ENCODE peak calls at places on chromosomes 2 and 18, in six cellular contexts. M, L, E, D, Q and K are unnamed samples.
A peak's percentile ranks its signal among the peaks of the same experiment; 100 is the strongest.

GRCh38 chr2:206241767-206242166 is 32.7 kb upstream of the ZDBF2 start:
- DNase-seq in M (no peak), L (no peak), E (peak; percentile 39), D (no peak), Q (no peak), K (no peak)

GRCh38 chr2:21358971-21359370 is 235.2 kb downstream of the TDRD15 start:
- DNase-seq in M (no peak), L (peak; percentile 6), E (no peak), D (no peak), Q (no peak), K (no peak)

GRCh38 chr2:21041943-21042707 is 1.7 kb downstream of the APOB start:
- DNase-seq in M (no peak), L (peak; percentile 19), E (no peak), D (no peak), Q (peak; percentile 59), K (no peak)

GRCh38 chr2:181656450-181657261 is at the start of gene CERKL:
- DNase-seq in M (peak; percentile 21), L (no peak), E (peak; percentile 7), D (peak; percentile 66), Q (peak; percentile 32), K (peak; percentile 31)

GRCh38 chr18:8367217-8367988 is 241.8 kb upstream of the RAB12 start:
- DNase-seq in M (peak; percentile 8), L (peak; percentile 30), E (no peak), D (peak; percentile 69), Q (peak; percentile 55), K (peak; percentile 30)

GRCh38 chr2:43407826-43408783 is 181.7 kb upstream of the ZFP36L2 start:
- DNase-seq in M (no peak), L (no peak), E (no peak), D (no peak), Q (no peak), K (no peak)

GRCh38 chr2:144510206-144510991 is 9.5 kb downstream of the ZEB2 start:
- DNase-seq in M (no peak), L (peak; percentile 88), E (peak; percentile 50), D (no peak), Q (no peak), K (peak; percentile 6)

GRCh38 chr2:227376911-227377396 is 2.2 kb downstream of the TM4SF20 start:
- DNase-seq in M (no peak), L (peak; percentile 50), E (peak; percentile 70), D (no peak), Q (no peak), K (peak; percentile 11)

GRCh38 chr2:200156140-200156858 is 150.2 kb upstream of the SPATS2L start:
- DNase-seq in M (peak; percentile 95), L (peak; percentile 95), E (peak; percentile 83), D (no peak), Q (peak; percentile 34), K (peak; percentile 93)

GRCh38 chr2:217902281-217903141 is 100.3 kb downstream of the TNS1 start:
- DNase-seq in M (peak; percentile 90), L (peak; percentile 77), E (peak; percentile 79), D (peak; percentile 93), Q (peak; percentile 97), K (peak; percentile 45)

GRCh38 chr18:49898421-49898820 is 85.1 kb upstream of the ACAA2 start:
- DNase-seq in M (peak; percentile 67), L (peak; percentile 88), E (peak; percentile 80), D (no peak), Q (no peak), K (peak; percentile 81)

GRCh38 chr18:45602926-45603325 is 12.3 kb upstream of the SLC14A2 start:
- DNase-seq in M (peak; percentile 79), L (no peak), E (no peak), D (no peak), Q (no peak), K (peak; percentile 65)

GRCh38 chr2:121284424-121285076 is 452 bp downstream of the TFCP2L1 start:
- DNase-seq in M (no peak), L (no peak), E (no peak), D (peak; percentile 65), Q (no peak), K (peak; percentile 15)

GRCh38 chr2:53075760-53076159 is 691.8 kb upstream of the CHAC2 start:
- DNase-seq in M (no peak), L (peak; percentile 20), E (no peak), D (peak; percentile 25), Q (no peak), K (no peak)

GRCh38 chr2:109612991-109613921 is 510 bp downstream of the SEPTIN10 start:
- DNase-seq in M (peak; percentile 39), L (peak; percentile 73), E (peak; percentile 78), D (peak; percentile 86), Q (no peak), K (peak; percentile 51)

GRCh38 chr2:219452361-219453317 is 18.0 kb downstream of the SPEG start:
- DNase-seq in M (peak; percentile 94), L (peak; percentile 86), E (peak; percentile 97), D (peak; percentile 72), Q (no peak), K (peak; percentile 98)

GRCh38 chr2:14634223-14634884 is 1.8 kb downstream of the LRATD1 start:
- DNase-seq in M (peak; percentile 79), L (peak; percentile 60), E (peak; percentile 22), D (peak; percentile 81), Q (peak; percentile 86), K (peak; percentile 93)

GRCh38 chr18:51068111-51068510 is 38.1 kb downstream of the SMAD4 start:
- DNase-seq in M (peak; percentile 26), L (peak; percentile 70), E (peak; percentile 76), D (no peak), Q (no peak), K (peak; percentile 15)

GRCh38 chr2:129923265-129924141 is 56.0 kb upstream of the RAB6C start:
- DNase-seq in M (peak; percentile 40), L (peak; percentile 63), E (peak; percentile 58), D (no peak), Q (no peak), K (peak; percentile 46)

GRCh38 chr2:55771612-55772011 is 78.0 kb upstream of the PNPT1 start:
- DNase-seq in M (peak; percentile 54), L (peak; percentile 75), E (peak; percentile 79), D (no peak), Q (no peak), K (peak; percentile 55)

GRCh38 chr2:44495544-44495943 is 133.8 kb downstream of the CAMKMT start:
- DNase-seq in M (no peak), L (no peak), E (no peak), D (no peak), Q (no peak), K (no peak)

GRCh38 chr2:65231892-65232477 is 4.4 kb downstream of the ACTR2 start:
- DNase-seq in M (no peak), L (peak; percentile 77), E (peak; percentile 30), D (no peak), Q (no peak), K (peak; percentile 18)

GRCh38 chr2:16398487-16399043 is 267.1 kb downstream of the CYRIA start:
- DNase-seq in M (no peak), L (no peak), E (no peak), D (no peak), Q (no peak), K (no peak)

GRCh38 chr2:46793423-46794416 is 121.9 kb downstream of the MCFD2 start:
- DNase-seq in M (no peak), L (no peak), E (no peak), D (no peak), Q (no peak), K (no peak)

GRCh38 chr2:109160714-109161440 is 31.9 kb downstream of the SH3RF3 start:
- DNase-seq in M (no peak), L (no peak), E (no peak), D (no peak), Q (no peak), K (no peak)

GRCh38 chr2:47271054-47272000 is 116.2 kb upstream of the STPG4 start:
- DNase-seq in M (peak; percentile 12), L (no peak), E (no peak), D (no peak), Q (no peak), K (no peak)

GRCh38 chr2:45342-46130 is 769 bp downstream of the FAM110C start:
- DNase-seq in M (no peak), L (no peak), E (no peak), D (no peak), Q (peak; percentile 33), K (peak; percentile 30)

DNA sequence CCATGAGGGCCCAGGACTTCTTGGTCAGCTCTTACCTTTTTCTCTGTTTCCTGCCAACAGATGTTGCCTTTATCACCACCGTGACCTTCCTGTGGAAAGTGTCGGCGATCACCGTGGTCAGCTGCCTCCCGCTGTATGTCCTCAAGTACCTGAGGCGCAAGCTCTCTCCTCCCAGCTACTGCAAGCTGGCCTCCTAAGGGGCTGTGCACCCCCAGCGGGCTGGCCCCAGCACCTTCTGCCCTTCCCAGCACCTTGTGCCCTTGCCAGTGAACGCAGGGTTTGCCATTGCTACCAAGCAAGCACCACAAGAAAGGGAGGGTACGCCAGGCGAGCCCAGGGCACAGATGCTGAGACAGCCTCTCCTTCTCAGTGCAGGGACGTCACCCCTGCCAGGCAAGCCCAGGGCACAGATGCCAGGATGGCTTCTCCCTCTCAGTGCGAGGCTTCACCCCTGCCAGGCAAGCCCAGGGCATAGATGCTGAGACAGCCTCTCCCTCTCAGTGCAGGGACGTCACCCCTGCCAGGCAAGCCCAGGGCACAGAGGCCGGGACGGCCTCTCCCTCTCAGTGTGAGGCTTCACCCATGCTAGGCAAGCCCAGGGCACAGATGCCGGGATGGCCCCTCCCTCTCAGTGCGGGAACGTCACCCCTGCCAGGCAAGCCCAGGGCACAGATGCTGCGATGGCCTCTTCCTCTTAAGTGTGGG is 18.4 kb upstream of the NFATC1 start:
- DNase-seq in M (no peak), L (no peak), E (no peak), D (peak; percentile 61), Q (no peak), K (no peak)
- TF ChIP-seq CTCF in M (no peak), L (no peak), E (no peak), D (no peak), Q (no peak), K (no peak)

DNA sequence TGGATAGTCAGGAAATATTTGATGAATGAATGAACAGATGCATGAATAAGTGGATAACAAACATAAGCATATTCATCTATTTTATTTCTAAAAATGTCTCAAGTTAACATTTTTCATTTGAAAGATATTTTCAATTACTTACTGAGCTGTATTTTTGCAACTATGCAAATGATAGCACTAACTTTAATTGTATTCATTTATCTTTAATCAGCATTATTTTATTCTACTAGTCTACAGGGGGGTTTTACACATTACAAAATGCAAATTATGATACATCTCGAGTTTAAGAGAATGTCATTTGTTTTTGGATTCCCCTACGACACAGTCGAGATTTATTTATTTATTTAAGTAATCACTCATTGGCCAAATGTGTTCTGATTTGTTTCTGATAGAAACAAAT is 530.6 kb downstream of the ERBB4 start:
- DNase-seq in M (no peak), L (no peak), E (no peak), D (no peak), Q (no peak), K (no peak)
- H3K4me3 ChIP-seq in M (no peak overlapping the region), L (no peak overlapping the region), E (no peak overlapping the region), D (no peak overlapping the region), Q (no peak overlapping the region), K (no peak overlapping the region)

GRCh38 chr2:112584134-112584890 is at the start of gene CHCHD5:
- DNase-seq in M (peak; percentile 91), L (peak; percentile 97), E (peak; percentile 96), D (peak; percentile 95), Q (peak; percentile 93), K (peak; percentile 97)
- TF ChIP-seq CTCF in M (peak; percentile 8), L (no peak), E (no peak), D (peak; percentile 55), Q (peak; percentile 33), K (peak; percentile 12)

DNA sequence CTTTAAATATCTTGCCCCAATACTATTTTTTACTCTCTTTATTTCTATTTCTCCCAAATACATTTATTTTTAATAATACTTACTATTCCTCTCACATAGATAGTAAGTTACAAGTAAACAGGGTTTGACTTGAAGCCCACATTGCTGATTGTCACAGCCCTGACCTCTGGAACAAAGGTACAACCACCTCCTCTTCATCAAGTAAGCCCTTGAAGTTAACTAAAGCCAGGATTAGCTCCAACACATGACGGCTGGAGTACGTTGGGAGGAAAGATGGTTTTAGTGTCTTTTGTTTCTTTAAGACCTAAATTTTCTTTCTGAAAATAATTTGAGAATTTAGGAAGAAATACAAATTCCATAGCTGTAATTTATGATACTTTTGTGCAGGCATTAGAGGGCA is 951 bp downstream of the MYOM1 start:
- DNase-seq in M (no peak), L (no peak), E (no peak), D (no peak), Q (no peak), K (no peak)
- H3K4me3 ChIP-seq in M (no peak overlapping the region), L (no peak overlapping the region), E (no peak overlapping the region), D (peak overlapping the region; percentile 61), Q (peak overlapping the region; percentile 43), K (no peak overlapping the region)